ENCODE peak calls at places on chromosomes 3 and 15, in eight cellular contexts. Y is activated T-cell treated with anti-CD3 and anti-CD28 coated beads for 1 hour; I is brain microvascular endothelial cell; N is NCI-H748 treated with DMSO at 0.1 percent for 48 hours; A is stimulated activated CD4-positive, alpha-beta T cell treated with anti-CD3 and anti-CD28 coated beads, Interleukin-2, amount 100 ng/mL, for 24 hours; F is A549; W is mucosa of descending colon; O is A172. H is an unnamed sample.

GRCh38 chr3:197031315-197032285 is 2.0 kb upstream of the MELTF start:
- DNase-seq in Y (no peak), I (peak; percentile 98), N (no peak), A (no peak), F (peak; percentile 92), W (no peak), O (peak; percentile 100), H (no peak)

GRCh38 chr15:70512772-70513362 is 250.5 kb downstream of the UACA start:
- DNase-seq in Y (peak; percentile 24), I (peak; percentile 60), N (no peak), A (peak; percentile 71), F (peak; percentile 67), W (peak; percentile 68), O (peak; percentile 41), H (peak; percentile 53)

GRCh38 chr3:38476157-38476756 is 19.9 kb upstream of the EXOG start:
- DNase-seq in Y (no peak), I (no peak), N (no peak), A (no peak), F (no peak), W (no peak), O (no peak), H (no peak)

GRCh38 chr15:80234883-80235282 is 17.1 kb downstream of the CTXND1 start:
- DNase-seq in Y (peak; percentile 32), I (no peak), N (no peak), A (peak; percentile 62), F (peak; percentile 53), W (no peak), O (peak; percentile 21), H (no peak)

GRCh38 chr3:126274735-126275734 is 82.2 kb downstream of the KLF15 start:
- DNase-seq in Y (no peak), I (no peak), N (no peak), A (no peak), F (no peak), W (no peak), O (no peak), H (no peak)

GRCh38 chr3:115217678-115218451 is 70.8 kb upstream of the ZBTB20 start:
- DNase-seq in Y (no peak), I (peak; percentile 70), N (peak; percentile 92), A (peak; percentile 1), F (peak; percentile 22), W (no peak), O (peak; percentile 87), H (no peak)

GRCh38 chr15:68205949-68206539 is 912 bp upstream of the CALML4 start:
- DNase-seq in Y (no peak), I (no peak), N (no peak), A (no peak), F (no peak), W (peak; percentile 92), O (no peak), H (no peak)

GRCh38 chr3:149395107-149396089 is 17.9 kb upstream of the TM4SF1 start:
- DNase-seq in Y (no peak), I (peak; percentile 90), N (no peak), A (no peak), F (no peak), W (no peak), O (no peak), H (no peak)

H was measured in D721Med.